ENCODE peak calls at places on chromosomes 3 and 15, in nine cellular contexts. N is aorta, P is neuronal stem cell, L is cardiac muscle cell, O is right atrium auricular region, S is body of pancreas, M is heart left ventricle, D is pancreas, K is GM23338. Z is an unnamed sample. For H3K4me1, the result is how much of the 10 kb centered on the place peaks cover.

GRCh38 chr3:158509891-158510290 is 61.1 kb upstream of the MLF1 start:
- DNase-seq in D (no peak), N (no peak), L (no peak), K (no peak), M (no peak), O (no peak), S (no peak), P (no peak), Z (no peak)

GRCh38 chr15:78298983-78299301 is 467 bp downstream of the SKIC8 start:
- DNase-seq in S (no peak), K (no peak), L (peak), P (no peak), M (no peak), D (no peak), O (no peak), N (no peak), Z (no peak)

GRCh38 chr3:18454766-18455165 is 29.6 kb upstream of the SATB1 start:
- DNase-seq in L (no peak), K (no peak), M (no peak), D (no peak), N (no peak), P (no peak), S (no peak), O (no peak), Z (no peak)

GRCh38 chr15:40844543-40844981 is 714 bp downstream of the SPINT1 start:
- DNase-seq in N (peak), L (no peak), D (peak), P (no peak), S (peak), O (no peak), M (peak), K (peak), Z (no peak)

GRCh38 chr3:104887069-104887468 is 479.6 kb upstream of the ALCAM start:
- DNase-seq in P (no peak), O (no peak), N (no peak), S (no peak), K (no peak), L (peak), M (no peak), D (no peak), Z (no peak)

GRCh38 chr15:69997701-69998273 is 99.9 kb downstream of the TLE3 start:
- DNase-seq in O (peak), M (no peak), L (peak), P (no peak), K (no peak), N (peak), D (peak), S (peak), Z (no peak)

GRCh38 chr15:90869601-90870353 is 1.4 kb downstream of the FURIN start:
- DNase-seq in K (peak), D (no peak), O (peak), M (peak), S (peak), L (peak), N (peak), P (no peak), Z (peak)

GRCh38 chr3:12076021-12076420 is 71.8 kb downstream of the SYN2 start:
- DNase-seq in L (no peak), K (no peak), O (no peak), M (no peak), P (no peak), D (no peak), S (no peak), N (no peak), Z (no peak)

GRCh38 chr3:195094211-195094921 is 176.6 kb downstream of the XXYLT1 start:
- DNase-seq in P (no peak), S (no peak), M (no peak), K (peak), L (no peak), O (no peak), D (no peak), N (peak), Z (no peak)

GRCh38 chr15:63856711-63857458 is 23.1 kb upstream of the HERC1 start:
- DNase-seq in L (peak), P (no peak), O (no peak), K (no peak), N (no peak), S (no peak), D (no peak), M (no peak), Z (no peak)

GRCh38 chr15:31469801-31470545 is 143.3 kb downstream of the KLF13 start:
- DNase-seq in S (no peak), D (no peak), N (no peak), L (no peak), K (no peak), M (no peak), O (peak), P (no peak), Z (no peak)

GRCh38 chr3:127792664-127793292 is 29.5 kb downstream of the MGLL start:
- DNase-seq in P (no peak), L (peak), D (no peak), N (peak), O (peak), K (no peak), S (peak), M (peak), Z (peak)

GRCh38 chr3:12751548-12751947 is 7.5 kb downstream of the TMEM40 start:
- DNase-seq in O (no peak), M (no peak), P (no peak), N (no peak), S (no peak), L (no peak), D (no peak), K (no peak), Z (no peak)

GRCh38 chr15:39594056-39594763 is 13.3 kb downstream of the THBS1 start:
- DNase-seq in K (no peak), O (no peak), L (peak), P (no peak), N (no peak), D (no peak), S (no peak), M (no peak), Z (no peak)

GRCh38 chr3:193944161-193944884 is 191.6 kb upstream of the HES1 start:
- DNase-seq in S (no peak), K (peak), N (no peak), D (no peak), O (no peak), P (no peak), L (no peak), M (no peak), Z (no peak)

GRCh38 chr3:125644036-125645025 is 49.0 kb upstream of the OSBPL11 start:
- DNase-seq in N (no peak), L (peak), M (no peak), P (no peak), S (peak), K (no peak), D (no peak), O (peak), Z (peak)

GRCh38 chr3:468172-468571 is 271.6 kb downstream of the CHL1 start:
- DNase-seq in P (no peak), L (peak), M (no peak), N (no peak), S (no peak), O (no peak), K (peak), D (no peak), Z (no peak)

GRCh38 chr15:53580371-53580770 is 179.1 kb downstream of the WDR72 start:
- DNase-seq in L (no peak), K (no peak), P (no peak), O (no peak), D (peak), M (no peak), N (no peak), S (peak), Z (no peak)

GRCh38 chr15:99100245-99101173 is 4.4 kb upstream of the SYNM start:
- DNase-seq in S (peak), N (peak), L (peak), O (peak), K (peak), D (peak), M (peak), P (peak), Z (peak)

GRCh38 chr3:82163907-82164520 is 402.6 kb upstream of the GBE1 start:
- DNase-seq in S (no peak), O (no peak), L (peak), N (no peak), P (no peak), D (no peak), K (peak), M (no peak), Z (no peak)

GRCh38 chr3:60025071-60026055 is 975.5 kb upstream of the CFAP20DC start:
- DNase-seq in M (no peak), D (no peak), N (no peak), O (no peak), P (no peak), K (no peak), S (no peak), L (no peak), Z (no peak)

GRCh38 chr3:46852329-46852720 is 10.9 kb downstream of the MYL3 start:
- DNase-seq in P (no peak), N (no peak), L (no peak), S (no peak), D (no peak), O (no peak), M (no peak), K (no peak), Z (peak)

GRCh38 chr3:40873456-40873855 is 325.8 kb upstream of the CTNNB1 start:
- DNase-seq in M (no peak), N (no peak), S (no peak), K (no peak), P (no peak), O (no peak), L (no peak), D (no peak), Z (no peak)

GRCh38 chr3:170836491-170836890 is 33.5 kb downstream of the RPL22L1 start:
- DNase-seq in P (no peak), L (no peak), S (no peak), O (no peak), N (no peak), K (no peak), D (no peak), M (no peak), Z (no peak)

GRCh38 chr15:55774113-55774970 is 31.4 kb upstream of the PRTG start:
- DNase-seq in L (peak), M (no peak), S (peak), P (peak), O (peak), N (peak), K (peak), D (no peak), Z (no peak)

GRCh38 chr15:45276851-45277250 is 24.8 kb downstream of the SLC28A2 start:
- DNase-seq in P (no peak), L (peak), D (no peak), N (no peak), O (no peak), M (no peak), S (no peak), K (peak), Z (no peak)

GRCh38 chr15:36914962-36915808 is 185.2 kb downstream of the MEIS2 start:
- DNase-seq in M (no peak), L (peak), S (no peak), P (no peak), N (no peak), O (no peak), K (no peak), D (no peak), Z (no peak)

GRCh38 chr15:69554321-69554961 is 101.8 kb downstream of the RPLP1 start:
- DNase-seq in S (no peak), O (no peak), D (no peak), K (no peak), M (no peak), L (no peak), P (no peak), N (no peak), Z (no peak)

GRCh38 chr3:112388972-112389371 is 56.0 kb downstream of the CD200 start:
- DNase-seq in M (no peak), O (no peak), P (no peak), N (no peak), K (no peak), L (no peak), S (no peak), D (no peak), Z (no peak)
- H3K4me1 ChIP-seq in M (under half), O (under half), P (under half), N (under half), K (half or more), L (under half), S (under half), D (under half), Z (under half)

GRCh38 chr3:58038675-58039302 is 30.6 kb downstream of the FLNB start:
- DNase-seq in M (no peak), K (no peak), P (no peak), L (no peak), D (no peak), N (no peak), O (no peak), S (no peak), Z (no peak)
- H3K4me1 ChIP-seq in M (under half), K (half or more), P (under half), L (under half), D (under half), N (under half), O (under half), S (half or more), Z (under half)

GRCh38 chr15:66706840-66707239 is 4.8 kb downstream of the SMAD6 start:
- DNase-seq in O (no peak), S (no peak), N (no peak), L (no peak), M (no peak), K (no peak), P (no peak), D (no peak), Z (no peak)

GRCh38 chr15:66705277-66705927 is 3.4 kb downstream of the SMAD6 start:
- DNase-seq in M (no peak), K (no peak), D (no peak), P (no peak), O (no peak), N (no peak), L (no peak), S (no peak), Z (no peak)

GRCh38 chr15:66708389-66708788 is 6.4 kb downstream of the SMAD6 start:
- DNase-seq in L (no peak), S (no peak), O (no peak), K (no peak), N (no peak), M (no peak), P (no peak), D (no peak), Z (no peak)

GRCh38 chr15:66706225-66706732 is 4.2 kb downstream of the SMAD6 start:
- DNase-seq in O (no peak), M (peak), K (no peak), N (peak), D (no peak), L (peak), P (no peak), S (peak), Z (no peak)

DNA sequence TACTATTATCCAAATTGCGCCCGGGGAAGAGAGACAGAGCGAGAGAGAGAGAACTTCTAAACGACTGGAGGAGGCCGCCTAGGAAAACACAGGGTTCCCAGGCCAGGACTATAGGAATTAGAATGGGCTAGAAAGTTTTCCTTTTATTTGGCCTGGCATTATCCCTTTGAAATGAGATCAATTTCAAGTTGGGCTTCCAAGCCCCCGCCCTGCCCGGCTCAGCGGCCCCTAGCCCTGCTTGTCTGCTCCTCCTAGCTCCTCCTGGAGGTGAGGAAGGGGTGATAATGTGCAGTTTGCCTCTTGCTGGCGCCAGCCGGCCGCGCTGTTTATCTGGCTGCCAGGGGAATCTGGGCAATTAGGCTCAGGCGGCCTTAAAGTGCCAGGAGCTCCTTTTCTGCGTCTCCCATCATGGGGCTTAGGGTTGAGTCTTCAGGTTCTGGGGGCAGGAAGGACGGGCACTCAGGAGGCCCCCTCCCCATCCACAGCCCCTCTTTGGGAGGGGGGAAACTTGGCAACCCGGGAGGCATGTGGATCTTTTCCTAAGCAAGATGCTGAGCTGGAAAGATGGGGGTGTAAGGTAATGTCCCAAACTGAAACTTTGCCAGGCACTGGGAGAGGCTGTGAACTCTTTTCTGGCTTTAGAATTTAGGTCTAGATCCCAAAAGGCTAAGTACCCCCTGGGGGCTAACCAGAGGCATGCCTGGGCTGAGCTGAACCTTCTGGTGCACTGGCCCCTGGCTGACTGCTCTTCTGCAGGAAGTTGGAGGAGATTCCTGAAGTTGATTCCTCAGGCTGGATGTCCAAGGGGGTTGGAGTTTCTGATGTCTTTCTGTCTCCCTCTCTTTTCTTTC is 5.5 kb downstream of the SMAD6 start:
- DNase-seq in N (peak), M (no peak), L (peak), O (no peak), S (peak), D (no peak), P (peak), K (peak), Z (peak)
- H3K4me1 ChIP-seq in N (under half), M (under half), L (under half), O (under half), S (half or more), D (under half), P (under half), K (under half), Z (under half)

GRCh38 chr3:4827767-4828166 is 151.5 kb upstream of the BHLHE40 start:
- DNase-seq in P (no peak), D (no peak), K (no peak), O (no peak), M (no peak), S (no peak), N (no peak), L (no peak), Z (no peak)

GRCh38 chr3:4829031-4829394 is 150.2 kb upstream of the BHLHE40 start:
- DNase-seq in K (no peak), O (no peak), L (no peak), S (no peak), D (no peak), N (no peak), P (no peak), M (no peak), Z (no peak)

GRCh38 chr3:4826237-4827100 is 152.8 kb upstream of the BHLHE40 start:
- DNase-seq in O (peak), M (peak), L (no peak), K (no peak), P (no peak), N (peak), S (peak), D (peak), Z (peak)

GRCh38 chr3:4830586-4830914 is 148.7 kb upstream of the BHLHE40 start:
- DNase-seq in S (no peak), M (no peak), D (no peak), K (no peak), N (no peak), L (no peak), P (no peak), O (no peak), Z (no peak)

DNA sequence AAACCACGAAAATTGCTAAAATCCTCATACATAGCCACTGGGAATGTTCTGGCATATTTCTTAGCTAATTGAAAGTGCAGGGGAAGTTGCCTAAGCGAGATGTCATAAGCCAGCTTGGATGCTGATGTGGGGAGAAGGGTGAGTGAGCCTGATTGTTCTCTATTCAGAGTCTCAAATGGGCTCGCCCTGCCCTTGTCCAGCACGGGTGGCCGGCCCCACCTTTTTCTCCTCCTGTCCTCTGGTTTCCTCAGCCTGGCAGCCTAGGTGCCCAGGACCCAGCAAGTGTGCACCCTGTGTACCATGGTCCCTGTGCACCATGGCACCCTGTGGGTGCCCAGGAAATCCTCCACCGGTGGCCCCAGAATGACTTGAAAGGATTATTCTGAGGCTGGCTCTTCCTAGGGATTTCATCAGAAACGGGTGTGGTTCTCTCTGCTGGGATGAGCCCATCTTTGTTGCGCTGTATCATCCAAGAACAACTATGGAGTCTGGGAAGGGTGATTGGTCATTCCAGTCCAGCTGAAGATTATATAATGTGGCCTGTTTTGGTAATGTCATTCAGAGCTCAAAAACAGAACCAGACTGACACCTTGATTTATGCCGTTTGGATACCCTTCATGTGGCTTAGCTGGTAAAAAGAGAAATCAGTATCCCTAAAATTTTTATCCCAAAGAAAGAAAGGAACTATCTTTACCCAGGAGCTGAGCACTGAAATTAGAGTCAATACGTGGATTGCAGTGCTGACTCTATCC is 150.8 kb upstream of the BHLHE40 start:
- DNase-seq in N (peak), P (no peak), D (no peak), L (peak), S (no peak), K (no peak), O (peak), M (no peak), Z (no peak)
- H3K4me1 ChIP-seq in N (under half), P (under half), D (under half), L (under half), S (under half), K (under half), O (half or more), M (half or more), Z (under half)

Z was measured in uterus.